ENCODE peak calls at places on chromosomes 11 and 22, in seven cellular contexts. T is iPS DF 6.9, R is sigmoid colon, K is small intestine, F is heart right ventricle, A is vagina, S is A549. D is an unnamed sample.

GRCh38 chr11:116331381-116331780 is 441.4 kb downstream of the BUD13 start:
- DNase-seq in F (no peak), T (no peak), K (no peak), S (no peak), R (no peak), A (peak; percentile 74), D (no peak)

GRCh38 chr22:29720824-29721323 is 1.1 kb downstream of the CABP7 start:
- DNase-seq in F (no peak), T (no peak), S (no peak), K (no peak), A (no peak), R (no peak), D (no peak)

GRCh38 chr11:64180871-64181270 is 5.1 kb upstream of the STIP1 start:
- DNase-seq in R (no peak), K (peak; percentile 20), F (no peak), S (no peak), T (no peak), A (no peak), D (no peak)

GRCh38 chr11:128889657-128890213 is 1.4 kb upstream of the KCNJ5 start:
- DNase-seq in S (no peak), K (no peak), R (no peak), T (no peak), A (no peak), F (no peak), D (no peak)

GRCh38 chr11:17535488-17535887 is 8.7 kb downstream of the USH1C start:
- DNase-seq in A (no peak), F (no peak), R (no peak), K (no peak), T (no peak), S (no peak), D (no peak)

GRCh38 chr11:110525883-110526282 is 96.1 kb downstream of the FDX1 start:
- DNase-seq in F (no peak), A (no peak), R (no peak), K (peak; percentile 5), S (no peak), T (no peak), D (no peak)

GRCh38 chr11:117182551-117182935 is 4.0 kb downstream of the SIDT2 start:
- DNase-seq in S (no peak), F (no peak), K (no peak), A (no peak), R (peak; percentile 61), T (no peak), D (peak; percentile 3)

GRCh38 chr11:61730222-61730994 is 22.0 kb upstream of the MYRF start:
- DNase-seq in R (no peak), F (no peak), S (no peak), T (no peak), K (peak; percentile 5), A (no peak), D (no peak)

GRCh38 chr11:10511046-10511711 is 29.8 kb downstream of the RNF141 start:
- DNase-seq in S (no peak), A (no peak), F (no peak), T (peak; percentile 31), K (no peak), R (no peak), D (no peak)

GRCh38 chr22:30217698-30218565 is 28.6 kb downstream of the LIF start:
- DNase-seq in K (peak; percentile 40), S (no peak), T (no peak), A (no peak), F (no peak), R (no peak), D (no peak)

GRCh38 chr11:62269654-62270278 is at the start of gene SCGB2A2:
- DNase-seq in A (no peak), K (no peak), F (no peak), T (no peak), S (no peak), R (no peak), D (peak; percentile 15)

GRCh38 chr11:19890308-19890707 is 177.7 kb downstream of the NAV2 start:
- DNase-seq in T (no peak), S (peak; percentile 8), K (no peak), F (no peak), R (no peak), A (no peak), D (no peak)

GRCh38 chr22:27773236-27773550 is 28.4 kb downstream of the MN1 start:
- DNase-seq in K (no peak), R (no peak), A (no peak), S (no peak), F (no peak), T (no peak), D (no peak)

GRCh38 chr11:39678996-39679395 is 1780.5 kb downstream of the LRRC4C start:
- DNase-seq in R (no peak), A (no peak), K (no peak), T (no peak), F (no peak), S (no peak), D (no peak)

GRCh38 chr22:37681001-37681424 is 5.1 kb upstream of the NOL12 start:
- DNase-seq in K (peak; percentile 56), S (no peak), R (no peak), A (no peak), T (no peak), F (no peak), D (no peak)

GRCh38 chr11:8222820-8223512 is 40.7 kb downstream of the LMO1 start:
- DNase-seq in A (no peak), T (no peak), S (no peak), K (no peak), R (no peak), F (no peak), D (no peak)

GRCh38 chr11:74462009-74462408 is 5.3 kb downstream of the KCNE3 start:
- DNase-seq in R (peak; percentile 89), A (no peak), T (no peak), K (peak; percentile 61), F (peak; percentile 74), S (no peak), D (no peak)

GRCh38 chr11:114209343-114209742 is 86.9 kb upstream of the NNMT start:
- DNase-seq in F (no peak), A (no peak), T (no peak), R (no peak), K (no peak), S (no peak), D (no peak)

GRCh38 chr11:46047520-46047919 is 73.7 kb downstream of the PHF21A start:
- DNase-seq in S (no peak), F (no peak), T (no peak), A (no peak), R (no peak), K (no peak), D (no peak)

GRCh38 chr11:62680825-62681240 is 2.0 kb upstream of the UBXN1 start:
- DNase-seq in F (no peak), R (peak; percentile 73), T (no peak), K (peak; percentile 70), A (no peak), S (peak; percentile 88), D (peak; percentile 48)

GRCh38 chr22:40504285-40505249 is 132.0 kb downstream of the MRTFA start:
- DNase-seq in R (no peak), T (no peak), F (no peak), S (no peak), A (no peak), K (no peak), D (no peak)

GRCh38 chr11:87290304-87290922 is 252.7 kb downstream of the TMEM135 start:
- DNase-seq in S (peak; percentile 59), T (peak; percentile 13), K (peak; percentile 58), R (no peak), F (no peak), A (no peak), D (no peak)

GRCh38 chr11:125903753-125904659 is at the start of gene DDX25:
- DNase-seq in T (no peak), S (no peak), F (no peak), R (no peak), A (no peak), K (no peak), D (no peak)

GRCh38 chr22:20514658-20515406 is 7.4 kb downstream of the MED15 start:
- DNase-seq in K (no peak), S (peak; percentile 31), A (no peak), F (no peak), R (no peak), T (no peak), D (no peak)

GRCh38 chr11:44737222-44737621 is 10.5 kb downstream of the TSPAN18 start:
- DNase-seq in R (peak; percentile 11), T (no peak), F (no peak), S (no peak), A (no peak), K (no peak), D (no peak)

GRCh38 chr11:72930011-72930410 is 115.8 kb downstream of the ATG16L2 start:
- DNase-seq in K (no peak), S (no peak), F (no peak), A (no peak), R (no peak), T (no peak), D (no peak)

GRCh38 chr22:42908082-42908746 is 51.1 kb upstream of the ARFGAP3 start:
- DNase-seq in K (no peak), F (no peak), A (no peak), S (no peak), T (no peak), R (no peak), D (no peak)
- H3K4me1 ChIP-seq in K (peaks cover 7% of the 10 kb centered on the region), F (peaks cover 81% of the 10 kb centered on the region), A (peaks cover 50% of the 10 kb centered on the region), S (no peaks in the 10 kb centered on the region), T (peaks cover 3% of the 10 kb centered on the region), R (peaks cover 71% of the 10 kb centered on the region), D (peaks cover 7% of the 10 kb centered on the region)

DNA sequence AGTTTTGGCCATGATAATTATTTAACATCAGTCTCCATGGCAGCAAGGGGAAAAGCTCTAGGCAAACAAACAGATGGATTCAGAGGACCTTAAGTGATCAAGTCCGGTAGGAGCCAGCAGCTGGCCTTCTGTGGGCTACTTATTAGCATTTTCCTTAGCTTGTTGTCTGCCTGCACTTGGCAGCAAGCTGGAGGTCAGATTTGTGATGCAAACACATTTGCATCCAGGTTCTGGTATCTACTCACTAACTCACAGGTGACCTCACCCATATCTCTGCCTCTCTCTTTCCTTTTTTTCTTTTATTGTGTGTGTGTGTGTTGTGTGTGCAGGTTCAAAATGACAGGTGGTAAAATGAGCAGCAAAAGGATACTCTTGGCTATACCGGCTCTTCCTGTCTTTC is 32.3 kb downstream of the ARHGAP42 start:
- DNase-seq in F (no peak), K (peak; percentile 31), R (no peak), T (peak; percentile 54), A (no peak), S (peak; percentile 49), D (no peak)
- H3K4me1 ChIP-seq in F (peaks cover 41% of the 10 kb centered on the region), K (no peaks in the 10 kb centered on the region), R (peaks cover 15% of the 10 kb centered on the region), T (peaks cover 7% of the 10 kb centered on the region), A (peaks cover 12% of the 10 kb centered on the region), S (peaks cover 45% of the 10 kb centered on the region), D (no peaks in the 10 kb centered on the region)

DNA sequence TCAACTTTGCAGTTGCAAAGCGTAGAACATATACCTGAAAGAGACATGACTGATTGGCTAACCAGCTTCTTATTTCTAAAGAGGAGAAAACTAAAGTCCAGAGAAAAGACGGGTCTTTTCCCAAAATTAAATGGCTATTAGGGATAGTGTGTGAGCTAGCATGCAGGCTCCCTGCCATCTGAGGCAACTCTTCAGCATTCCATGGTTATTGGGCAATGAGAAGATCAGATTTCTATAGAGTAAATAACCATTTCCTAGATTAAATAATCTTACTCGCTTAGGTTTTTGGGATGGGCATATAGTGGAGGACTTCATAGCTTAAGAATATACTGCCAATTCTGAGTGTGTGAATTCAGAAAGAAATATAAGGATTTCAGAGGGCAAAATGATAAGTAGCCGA is 95.0 kb downstream of the PDHX start:
- DNase-seq in K (no peak), T (no peak), A (no peak), F (no peak), S (peak; percentile 39), R (no peak), D (no peak)
- H3K4me1 ChIP-seq in K (peaks cover 19% of the 10 kb centered on the region), T (no peaks in the 10 kb centered on the region), A (peaks cover 48% of the 10 kb centered on the region), F (peaks cover 3% of the 10 kb centered on the region), S (peaks cover 75% of the 10 kb centered on the region), R (peaks cover 27% of the 10 kb centered on the region), D (peaks cover 2% of the 10 kb centered on the region)

GRCh38 chr11:103830205-103830604 is 206.2 kb upstream of the DDI1 start:
- DNase-seq in A (no peak), S (no peak), K (no peak), R (no peak), T (no peak), F (no peak), D (no peak)
- H3K4me1 ChIP-seq in A (no peaks in the 10 kb centered on the region), S (no peaks in the 10 kb centered on the region), K (no peaks in the 10 kb centered on the region), R (no peaks in the 10 kb centered on the region), T (no peaks in the 10 kb centered on the region), F (no peaks in the 10 kb centered on the region), D (no peaks in the 10 kb centered on the region)

D was measured in prostate gland.